ENCODE peak calls at places on chromosome 6, in four cellular contexts. M is kidney tubule cell, T is DMS 273 treated with DMSO at 0.1 percent for 48 hours, G is NCI-H2081. X is an unnamed sample.

GRCh38 chr6:83442752-83443151 is 11.9 kb upstream of the ME1 start:
- DNase-seq in T (no peak), G (no peak), M (peak; percentile 45), X (no peak)

GRCh38 chr6:33988121-33989015 is 157.5 kb downstream of the GRM4 start:
- DNase-seq in M (no peak), T (no peak), G (peak; percentile 95), X (peak; percentile 97)

GRCh38 chr6:30097902-30098606 is 14.8 kb downstream of the TRIM31 start:
- DNase-seq in T (no peak), M (peak; percentile 37), G (no peak), X (no peak)

GRCh38 chr6:87444362-87444761 is 28.4 kb upstream of the SLC35A1 start:
- DNase-seq in M (peak; percentile 42), T (no peak), G (no peak), X (no peak)

GRCh38 chr6:106751501-106752252 is 122.3 kb downstream of the QRSL1 start:
- DNase-seq in M (peak; percentile 99), T (peak; percentile 45), G (peak; percentile 73), X (peak; percentile 63)

GRCh38 chr6:106612956-106613516 is 16.3 kb downstream of the RTN4IP1 start:
- DNase-seq in M (peak; percentile 20), T (no peak), G (no peak), X (no peak)

GRCh38 chr6:107539409-107539808 is 49.5 kb downstream of the SOBP start:
- DNase-seq in M (peak; percentile 59), T (no peak), G (no peak), X (peak; percentile 58)

GRCh38 chr6:134676307-134677281 is 273.3 kb downstream of the ALDH8A1 start:
- DNase-seq in G (peak; percentile 66), M (peak; percentile 92), T (no peak), X (peak; percentile 93)

GRCh38 chr6:159890802-159891201 is at the start of gene MAS1:
- DNase-seq in T (no peak), G (no peak), M (no peak), X (no peak)

GRCh38 chr6:132812756-132813172 is 1.6 kb upstream of the RPS12 start:
- DNase-seq in M (no peak), T (no peak), G (peak; percentile 4), X (no peak)

GRCh38 chr6:49915035-49915434 is 48.7 kb upstream of the CRISP1 start:
- DNase-seq in G (peak; percentile 22), T (peak; percentile 78), M (no peak), X (no peak)

GRCh38 chr6:40585218-40585617 is 1.9 kb downstream of the LRFN2 start:
- DNase-seq in G (no peak), M (no peak), T (no peak), X (no peak)

GRCh38 chr6:100549406-100550167 is 84.9 kb upstream of the SIM1 start:
- DNase-seq in M (peak; percentile 18), G (no peak), T (no peak), X (no peak)

GRCh38 chr6:19231878-19232519 is 605.2 kb upstream of the ID4 start:
- DNase-seq in M (no peak), T (no peak), G (no peak), X (peak; percentile 29)

GRCh38 chr6:74050921-74051320 is 354.9 kb downstream of the CD109 start:
- DNase-seq in M (no peak), G (no peak), T (no peak), X (no peak)

GRCh38 chr6:36333889-36334288 is 2.8 kb downstream of the BNIP5 start:
- DNase-seq in G (no peak), M (no peak), T (no peak), X (no peak)

GRCh38 chr6:95364016-95364604 is 213.2 kb upstream of the MANEA start:
- DNase-seq in T (no peak), M (peak; percentile 22), G (peak; percentile 34), X (peak; percentile 1)

GRCh38 chr6:144053601-144054000 is 41.8 kb downstream of the SF3B5 start:
- DNase-seq in G (no peak), M (no peak), T (no peak), X (no peak)

GRCh38 chr6:141326426-141326825 is 806.3 kb upstream of the GJE1 start:
- DNase-seq in T (no peak), G (no peak), M (peak; percentile 99), X (peak; percentile 51)

GRCh38 chr6:155327326-155328073 is 13.2 kb upstream of the TFB1M start:
- DNase-seq in T (no peak), G (peak; percentile 54), M (peak; percentile 68), X (no peak)

GRCh38 chr6:149895702-149896310 is 2.1 kb downstream of the RAET1E start:
- DNase-seq in T (no peak), G (no peak), M (peak; percentile 77), X (peak; percentile 79)

GRCh38 chr6:151063339-151063738 is 176.4 kb upstream of the AKAP12 start:
- DNase-seq in M (peak; percentile 63), G (no peak), T (no peak), X (no peak)

GRCh38 chr6:133767571-133767970 is 121.3 kb upstream of the TCF21 start:
- DNase-seq in M (peak; percentile 46), G (no peak), T (no peak), X (peak; percentile 59)

X was measured in DMS153.